ENCODE peak calls at places on chromosomes 4 and X, in six cellular contexts. E, N, K, H, V and I are unnamed samples. For H3K4me1, the result is how much of the 10 kb centered on the place peaks cover.

GRCh38 chrX:16187024-16187698 is 19.9 kb downstream of the MAGEB17 start:
- DNase-seq in E (no peak), N (no peak), K (no peak), H (no peak), V (no peak), I (no peak)

GRCh38 chr4:115433501-115433900 is 320.1 kb upstream of the NDST4 start:
- DNase-seq in E (no peak), N (no peak), K (no peak), H (no peak), V (no peak), I (no peak)

GRCh38 chr4:36332023-36332781 is 50.8 kb downstream of the DTHD1 start:
- DNase-seq in E (no peak), N (no peak), K (no peak), H (no peak), V (no peak), I (no peak)

GRCh38 chr4:136934601-136935000 is 597.7 kb downstream of the PCDH18 start:
- DNase-seq in E (no peak), N (no peak), K (no peak), H (no peak), V (no peak), I (no peak)

GRCh38 chr4:141501931-141502330 is 134.5 kb upstream of the IL15 start:
- DNase-seq in E (no peak), N (no peak), K (no peak), H (no peak), V (no peak), I (no peak)

GRCh38 chrX:131287556-131288179 is 1.4 kb downstream of the IGSF1 start:
- DNase-seq in E (no peak), N (no peak), K (no peak), H (peak), V (no peak), I (no peak)

GRCh38 chrX:2485460-2485753 is 15.4 kb downstream of the DHRSX start:
- DNase-seq in E (no peak), N (no peak), K (no peak), H (no peak), V (no peak), I (no peak)

GRCh38 chrX:53294024-53294648 is 12.8 kb upstream of the IQSEC2 start:
- DNase-seq in E (no peak), N (no peak), K (no peak), H (no peak), V (no peak), I (no peak)

GRCh38 chr4:95981591-95981990 is 141.7 kb downstream of the PDHA2 start:
- DNase-seq in E (no peak), N (no peak), K (no peak), H (no peak), V (no peak), I (no peak)

GRCh38 chr4:5455003-5455585 is 253.3 kb downstream of the EVC2 start:
- DNase-seq in E (peak), N (no peak), K (no peak), H (no peak), V (no peak), I (no peak)

GRCh38 chrX:45771114-45771513 is 570.4 kb upstream of the DIPK2B start:
- DNase-seq in E (no peak), N (no peak), K (peak), H (peak), V (peak), I (peak)

GRCh38 chr4:183139972-183140570 is 41.0 kb downstream of the WWC2 start:
- DNase-seq in E (no peak), N (no peak), K (no peak), H (peak), V (no peak), I (no peak)

GRCh38 chrX:16119353-16120220 is 3.8 kb upstream of the GRPR start:
- DNase-seq in E (no peak), N (no peak), K (no peak), H (no peak), V (no peak), I (no peak)

GRCh38 chrX:10988653-10989052 is 122.5 kb upstream of the HCCS start:
- DNase-seq in E (no peak), N (no peak), K (no peak), H (no peak), V (no peak), I (no peak)

GRCh38 chr4:96354036-96354712 is 514.3 kb downstream of the PDHA2 start:
- DNase-seq in E (no peak), N (no peak), K (no peak), H (no peak), V (no peak), I (no peak)

GRCh38 chr4:147362868-147363440 is 117.9 kb upstream of the EDNRA start:
- DNase-seq in E (no peak), N (peak), K (no peak), H (no peak), V (peak), I (peak)

GRCh38 chr4:8869879-8870646 is 1.6 kb downstream of the HMX1 start:
- DNase-seq in E (no peak), N (no peak), K (no peak), H (no peak), V (no peak), I (no peak)

GRCh38 chr4:139443661-139444060 is 10.3 kb upstream of the RAB33B start:
- DNase-seq in E (no peak), N (no peak), K (no peak), H (no peak), V (no peak), I (no peak)
- TF ChIP-seq POLR2AphosphoS5 in E (no peak), N (no peak), K (no peak), H (no peak), V (no peak), I (no peak)

GRCh38 chrX:77455437-77455836 is 8.2 kb downstream of the FGF16 start:
- DNase-seq in E (no peak), N (no peak), K (no peak), H (no peak), V (no peak), I (no peak)
- H3K27ac ChIP-seq in E (no peak), N (no peak), K (no peak), H (no peak), V (no peak), I (no peak)

GRCh38 chr4:153217440-153217839 is 13.2 kb downstream of the TRIM2 start:
- DNase-seq in E (no peak), N (no peak), K (no peak), H (no peak), V (no peak), I (no peak)
- H3K4me1 ChIP-seq in E (under half), N (under half), K (under half), H (under half), V (under half), I (under half)

GRCh38 chrX:20265221-20265725 is 1.4 kb downstream of the RPS6KA3 start:
- DNase-seq in E (peak), N (peak), K (peak), H (peak), V (peak), I (peak)

GRCh38 chrX:20265726-20266681 is 705 bp downstream of the RPS6KA3 start:
- DNase-seq in E (peak), N (no peak), K (no peak), H (no peak), V (peak), I (no peak)

GRCh38 chrX:20267599-20267923 is 852 bp upstream of the RPS6KA3 start:
- DNase-seq in E (no peak), N (no peak), K (no peak), H (no peak), V (no peak), I (no peak)

GRCh38 chrX:20267924-20268701 is 1.4 kb upstream of the RPS6KA3 start:
- DNase-seq in E (peak), N (peak), K (no peak), H (no peak), V (peak), I (peak)

DNA sequence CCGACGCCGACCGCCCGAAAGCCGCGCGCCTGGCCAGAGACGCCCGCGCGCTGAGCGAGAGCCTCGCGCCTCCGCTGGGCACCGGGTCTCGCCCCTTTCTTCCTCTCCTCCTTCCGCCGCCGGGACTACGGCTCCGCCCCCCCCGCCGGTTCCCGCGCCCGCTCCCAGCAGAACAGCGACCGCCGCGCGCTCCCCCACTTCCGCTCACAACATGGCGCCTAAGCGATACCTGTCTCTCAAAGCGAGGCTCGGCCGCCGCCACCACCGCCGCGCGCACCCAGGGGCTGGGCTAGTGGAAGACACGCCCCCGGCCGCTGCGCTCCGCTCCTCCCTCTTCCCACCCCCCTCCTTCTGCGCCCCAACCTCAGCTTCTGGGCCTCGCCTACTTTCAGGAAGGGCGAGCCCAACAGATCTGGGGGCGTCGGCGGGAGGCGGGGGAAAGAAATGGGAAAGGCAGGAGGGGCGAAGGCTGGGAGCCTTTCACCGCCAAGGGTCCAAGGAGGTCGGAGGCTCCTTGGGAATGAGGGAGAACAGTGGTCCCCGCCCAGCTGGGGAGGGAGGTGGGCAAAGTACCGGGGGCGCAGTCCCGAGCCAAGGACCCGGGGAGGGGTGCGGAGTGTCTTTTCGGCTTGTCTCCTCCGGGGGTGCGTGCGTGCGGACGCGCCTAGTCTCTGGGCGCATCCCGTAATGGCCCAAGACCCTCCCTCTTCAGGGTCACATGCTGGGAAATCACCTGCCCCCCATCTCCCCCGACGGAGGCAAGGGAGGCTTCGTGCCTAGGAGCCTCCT is at the start of gene RPS6KA3:
- DNase-seq in E (peak), N (peak), K (peak), H (peak), V (peak), I (peak)
- TF ChIP-seq POLR2AphosphoS5 in E (no peak), N (peak), K (peak), H (peak), V (peak), I (peak)

GRCh38 chrX:117936162-117936561 is 180.4 kb downstream of the KLHL13 start:
- DNase-seq in E (no peak), N (no peak), K (no peak), H (no peak), V (no peak), I (no peak)
- H3K27ac ChIP-seq in E (no peak), N (no peak), K (no peak), H (no peak), V (no peak), I (no peak)